ENCODE peak calls at places on chromosomes 12 and 14, in seven cellular contexts. P is M059J, T is endothelial cell of umbilical vein, H is aorta, Q is psoas muscle, M is lung, D is mucosa of descending colon. L is an unnamed sample.

GRCh38 chr12:96233941-96234461 is 39.8 kb downstream of the ELK3 start:
- DNase-seq in P (peak; percentile 82), T (peak; percentile 56), H (peak; percentile 97), Q (peak; percentile 92), M (peak; percentile 65), D (peak; percentile 69), L (peak; percentile 88)

GRCh38 chr12:88574278-88574677 is 6.0 kb downstream of the KITLG start:
- DNase-seq in P (no peak), T (no peak), H (no peak), Q (no peak), M (no peak), D (no peak), L (peak; percentile 57)

GRCh38 chr12:49293056-49293956 is 1.6 kb upstream of the PRPH start:
- DNase-seq in P (no peak), T (no peak), H (peak; percentile 88), Q (no peak), M (no peak), D (no peak), L (no peak)

GRCh38 chr12:72297666-72298065 is 25.5 kb downstream of the TRHDE start:
- DNase-seq in P (no peak), T (no peak), H (no peak), Q (no peak), M (no peak), D (no peak), L (no peak)

GRCh38 chr12:90322006-90322405 is 613.4 kb upstream of the ATP2B1 start:
- DNase-seq in P (no peak), T (peak; percentile 77), H (no peak), Q (no peak), M (no peak), D (no peak), L (no peak)

GRCh38 chr12:23428758-23429157 is 520.7 kb downstream of the SOX5 start:
- DNase-seq in P (no peak), T (no peak), H (no peak), Q (no peak), M (no peak), D (no peak), L (no peak)

GRCh38 chr12:105433804-105434203 is 103.3 kb downstream of the C12orf75 start:
- DNase-seq in P (peak; percentile 86), T (peak; percentile 96), H (no peak), Q (no peak), M (no peak), D (no peak), L (peak; percentile 84)

GRCh38 chr14:36591482-36591881 is 9.1 kb upstream of the NKX2-8 start:
- DNase-seq in P (no peak), T (no peak), H (no peak), Q (no peak), M (no peak), D (no peak), L (no peak)

GRCh38 chr12:48157889-48158370 is 615 bp upstream of the ASB8 start:
- DNase-seq in P (no peak), T (no peak), H (no peak), Q (no peak), M (no peak), D (no peak), L (no peak)

GRCh38 chr12:20220339-20220738 is 148.0 kb upstream of the PDE3A start:
- DNase-seq in P (peak; percentile 49), T (peak; percentile 61), H (no peak), Q (no peak), M (no peak), D (no peak), L (peak; percentile 69)

GRCh38 chr14:101120636-101121398 is 217.3 kb upstream of the RTL1 start:
- DNase-seq in P (no peak), T (no peak), H (peak; percentile 73), Q (peak; percentile 45), M (peak; percentile 55), D (no peak), L (peak; percentile 4)

GRCh38 chr12:124429535-124429934 is 134.6 kb downstream of the RFLNA start:
- DNase-seq in P (no peak), T (no peak), H (no peak), Q (no peak), M (no peak), D (no peak), L (no peak)

GRCh38 chr14:69592923-69593677 is 18.3 kb upstream of the SUSD6 start:
- DNase-seq in P (no peak), T (no peak), H (peak; percentile 82), Q (peak; percentile 41), M (no peak), D (no peak), L (peak; percentile 48)

GRCh38 chr14:75595211-75595610 is 16.8 kb downstream of the FLVCR2 start:
- DNase-seq in P (no peak), T (no peak), H (no peak), Q (no peak), M (no peak), D (no peak), L (no peak)

GRCh38 chr12:27319394-27319793 is 13.2 kb upstream of the BMAL2 start:
- DNase-seq in P (peak; percentile 58), T (no peak), H (no peak), Q (no peak), M (no peak), D (no peak), L (peak; percentile 83)

GRCh38 chr14:61698216-61698980 is 3.1 kb downstream of the HIF1A start:
- DNase-seq in P (no peak), T (peak; percentile 48), H (no peak), Q (no peak), M (no peak), D (no peak), L (peak; percentile 32)

GRCh38 chr12:107586256-107586970 is 99.2 kb upstream of the PWP1 start:
- DNase-seq in P (no peak), T (no peak), H (no peak), Q (no peak), M (no peak), D (no peak), L (no peak)